ENCODE peak calls at places on chromosomes 5 and 9, in eight cellular contexts. One of them, this sample, is unnamed.

GRCh38 chr9:91546574-91546973 is 122.9 kb upstream of the NFIL3 start:
- DNase-seq in EH: peak; percentile 64
- DNase-seq in Caki2: no peak
- DNase-seq in NCI-H748 treated with DMSO at 0.1 percent for 48 hours: no peak
- DNase-seq in GM04503: no peak
- DNase-seq in activated CD8-positive, alpha-beta T cell treated with anti-CD3 and anti-CD28 coated beads, Interleukin-2, amount 10 ng/mL, durations not matched to agents 7 days and 5 days: no peak
- DNase-seq in fibroblast of the aortic adventitia: peak; percentile 53
- DNase-seq in psoas muscle: no peak
- DNase-seq in this sample: peak; percentile 32

GRCh38 chr9:95595780-95596179 is 79.0 kb upstream of the PTCH1 start:
- DNase-seq in EH: no peak
- DNase-seq in fibroblast of the aortic adventitia: no peak
- DNase-seq in Caki2: no peak
- DNase-seq in NCI-H748 treated with DMSO at 0.1 percent for 48 hours: no peak
- DNase-seq in GM04503: no peak
- DNase-seq in activated CD8-positive, alpha-beta T cell treated with anti-CD3 and anti-CD28 coated beads, Interleukin-2, amount 10 ng/mL, durations not matched to agents 7 days and 5 days: no peak
- DNase-seq in psoas muscle: no peak
- DNase-seq in this sample: no peak

GRCh38 chr5:10912435-10912834 is 151.4 kb upstream of the DAP start:
- DNase-seq in activated CD8-positive, alpha-beta T cell treated with anti-CD3 and anti-CD28 coated beads, Interleukin-2, amount 10 ng/mL, durations not matched to agents 7 days and 5 days: no peak
- DNase-seq in psoas muscle: no peak
- DNase-seq in GM04503: no peak
- DNase-seq in Caki2: no peak
- DNase-seq in NCI-H748 treated with DMSO at 0.1 percent for 48 hours: no peak
- DNase-seq in fibroblast of the aortic adventitia: no peak
- DNase-seq in EH: no peak
- DNase-seq in this sample: no peak

GRCh38 chr5:126348855-126349635 is 74.2 kb upstream of the GRAMD2B start:
- DNase-seq in GM04503: no peak
- DNase-seq in Caki2: no peak
- DNase-seq in NCI-H748 treated with DMSO at 0.1 percent for 48 hours: peak; percentile 73
- DNase-seq in EH: no peak
- DNase-seq in activated CD8-positive, alpha-beta T cell treated with anti-CD3 and anti-CD28 coated beads, Interleukin-2, amount 10 ng/mL, durations not matched to agents 7 days and 5 days: no peak
- DNase-seq in fibroblast of the aortic adventitia: peak; percentile 63
- DNase-seq in psoas muscle: no peak
- DNase-seq in this sample: no peak

GRCh38 chr9:93670208-93671029 is 94.0 kb downstream of the PHF2 start:
- DNase-seq in fibroblast of the aortic adventitia: peak; percentile 27
- DNase-seq in EH: peak; percentile 57
- DNase-seq in activated CD8-positive, alpha-beta T cell treated with anti-CD3 and anti-CD28 coated beads, Interleukin-2, amount 10 ng/mL, durations not matched to agents 7 days and 5 days: no peak
- DNase-seq in Caki2: no peak
- DNase-seq in NCI-H748 treated with DMSO at 0.1 percent for 48 hours: no peak
- DNase-seq in psoas muscle: peak; percentile 57
- DNase-seq in GM04503: no peak
- DNase-seq in this sample: peak; percentile 32

GRCh38 chr5:55850839-55851674 is at the start of gene IL31RA:
- DNase-seq in EH: peak; percentile 87
- DNase-seq in fibroblast of the aortic adventitia: peak; percentile 75
- DNase-seq in psoas muscle: no peak
- DNase-seq in Caki2: peak; percentile 14
- DNase-seq in NCI-H748 treated with DMSO at 0.1 percent for 48 hours: no peak
- DNase-seq in GM04503: peak; percentile 50
- DNase-seq in activated CD8-positive, alpha-beta T cell treated with anti-CD3 and anti-CD28 coated beads, Interleukin-2, amount 10 ng/mL, durations not matched to agents 7 days and 5 days: no peak
- DNase-seq in this sample: peak; percentile 90

GRCh38 chr5:66527478-66527877 is 68.7 kb upstream of the MAST4 start:
- DNase-seq in fibroblast of the aortic adventitia: peak; percentile 25
- DNase-seq in activated CD8-positive, alpha-beta T cell treated with anti-CD3 and anti-CD28 coated beads, Interleukin-2, amount 10 ng/mL, durations not matched to agents 7 days and 5 days: no peak
- DNase-seq in NCI-H748 treated with DMSO at 0.1 percent for 48 hours: no peak
- DNase-seq in GM04503: no peak
- DNase-seq in EH: no peak
- DNase-seq in psoas muscle: no peak
- DNase-seq in Caki2: no peak
- DNase-seq in this sample: no peak

GRCh38 chr5:136905571-136905970 is 540.2 kb upstream of the TRPC7 start:
- DNase-seq in psoas muscle: no peak
- DNase-seq in activated CD8-positive, alpha-beta T cell treated with anti-CD3 and anti-CD28 coated beads, Interleukin-2, amount 10 ng/mL, durations not matched to agents 7 days and 5 days: no peak
- DNase-seq in NCI-H748 treated with DMSO at 0.1 percent for 48 hours: no peak
- DNase-seq in EH: peak; percentile 2
- DNase-seq in Caki2: no peak
- DNase-seq in fibroblast of the aortic adventitia: no peak
- DNase-seq in GM04503: no peak
- DNase-seq in this sample: no peak

GRCh38 chr9:136268776-136269175 is 23.2 kb upstream of the QSOX2 start:
- DNase-seq in psoas muscle: no peak
- DNase-seq in NCI-H748 treated with DMSO at 0.1 percent for 48 hours: no peak
- DNase-seq in EH: no peak
- DNase-seq in Caki2: no peak
- DNase-seq in activated CD8-positive, alpha-beta T cell treated with anti-CD3 and anti-CD28 coated beads, Interleukin-2, amount 10 ng/mL, durations not matched to agents 7 days and 5 days: no peak
- DNase-seq in fibroblast of the aortic adventitia: no peak
- DNase-seq in GM04503: no peak
- DNase-seq in this sample: no peak

GRCh38 chr5:137896560-137896959 is 7.3 kb downstream of the PKD2L2 start:
- DNase-seq in activated CD8-positive, alpha-beta T cell treated with anti-CD3 and anti-CD28 coated beads, Interleukin-2, amount 10 ng/mL, durations not matched to agents 7 days and 5 days: no peak
- DNase-seq in GM04503: no peak
- DNase-seq in psoas muscle: no peak
- DNase-seq in fibroblast of the aortic adventitia: no peak
- DNase-seq in NCI-H748 treated with DMSO at 0.1 percent for 48 hours: no peak
- DNase-seq in Caki2: no peak
- DNase-seq in EH: no peak
- DNase-seq in this sample: no peak

GRCh38 chr5:179307006-179307800 is 38.1 kb downstream of the ADAMTS2 start:
- DNase-seq in GM04503: no peak
- DNase-seq in EH: peak; percentile 86
- DNase-seq in psoas muscle: peak; percentile 45
- DNase-seq in activated CD8-positive, alpha-beta T cell treated with anti-CD3 and anti-CD28 coated beads, Interleukin-2, amount 10 ng/mL, durations not matched to agents 7 days and 5 days: no peak
- DNase-seq in NCI-H748 treated with DMSO at 0.1 percent for 48 hours: no peak
- DNase-seq in Caki2: no peak
- DNase-seq in fibroblast of the aortic adventitia: no peak
- DNase-seq in this sample: no peak

GRCh38 chr5:138974227-138975063 is 99.3 kb upstream of the LRRTM2 start:
- DNase-seq in fibroblast of the aortic adventitia: peak; percentile 92
- DNase-seq in EH: no peak
- DNase-seq in psoas muscle: no peak
- DNase-seq in NCI-H748 treated with DMSO at 0.1 percent for 48 hours: no peak
- DNase-seq in GM04503: peak; percentile 50
- DNase-seq in Caki2: no peak
- DNase-seq in activated CD8-positive, alpha-beta T cell treated with anti-CD3 and anti-CD28 coated beads, Interleukin-2, amount 10 ng/mL, durations not matched to agents 7 days and 5 days: no peak
- DNase-seq in this sample: no peak

GRCh38 chr5:109407913-109408312 is 1.9 kb downstream of the PJA2 start:
- DNase-seq in GM04503: no peak
- DNase-seq in fibroblast of the aortic adventitia: no peak
- DNase-seq in EH: no peak
- DNase-seq in Caki2: no peak
- DNase-seq in psoas muscle: no peak
- DNase-seq in activated CD8-positive, alpha-beta T cell treated with anti-CD3 and anti-CD28 coated beads, Interleukin-2, amount 10 ng/mL, durations not matched to agents 7 days and 5 days: no peak
- DNase-seq in NCI-H748 treated with DMSO at 0.1 percent for 48 hours: no peak
- DNase-seq in this sample: no peak

GRCh38 chr5:66807743-66808142 is 211.6 kb downstream of the MAST4 start:
- DNase-seq in psoas muscle: no peak
- DNase-seq in NCI-H748 treated with DMSO at 0.1 percent for 48 hours: peak; percentile 23
- DNase-seq in Caki2: peak; percentile 49
- DNase-seq in EH: peak; percentile 57
- DNase-seq in fibroblast of the aortic adventitia: peak; percentile 65
- DNase-seq in activated CD8-positive, alpha-beta T cell treated with anti-CD3 and anti-CD28 coated beads, Interleukin-2, amount 10 ng/mL, durations not matched to agents 7 days and 5 days: no peak
- DNase-seq in GM04503: no peak
- DNase-seq in this sample: peak; percentile 76

GRCh38 chr5:68406767-68407232 is 191.2 kb downstream of the PIK3R1 start:
- DNase-seq in EH: no peak
- DNase-seq in psoas muscle: no peak
- DNase-seq in GM04503: no peak
- DNase-seq in NCI-H748 treated with DMSO at 0.1 percent for 48 hours: peak; percentile 32
- DNase-seq in activated CD8-positive, alpha-beta T cell treated with anti-CD3 and anti-CD28 coated beads, Interleukin-2, amount 10 ng/mL, durations not matched to agents 7 days and 5 days: peak; percentile 40
- DNase-seq in Caki2: no peak
- DNase-seq in fibroblast of the aortic adventitia: no peak
- DNase-seq in this sample: no peak

GRCh38 chr9:122016789-122017188 is 76.3 kb downstream of the TTLL11 start:
- DNase-seq in GM04503: no peak
- DNase-seq in activated CD8-positive, alpha-beta T cell treated with anti-CD3 and anti-CD28 coated beads, Interleukin-2, amount 10 ng/mL, durations not matched to agents 7 days and 5 days: no peak
- DNase-seq in fibroblast of the aortic adventitia: peak; percentile 15
- DNase-seq in NCI-H748 treated with DMSO at 0.1 percent for 48 hours: no peak
- DNase-seq in EH: peak; percentile 51
- DNase-seq in psoas muscle: no peak
- DNase-seq in Caki2: no peak
- DNase-seq in this sample: no peak

GRCh38 chr5:154858972-154859950 is 834 bp downstream of the CNOT8 start:
- DNase-seq in GM04503: no peak
- DNase-seq in EH: peak; percentile 37
- DNase-seq in Caki2: peak; percentile 52
- DNase-seq in fibroblast of the aortic adventitia: peak; percentile 22
- DNase-seq in psoas muscle: no peak
- DNase-seq in activated CD8-positive, alpha-beta T cell treated with anti-CD3 and anti-CD28 coated beads, Interleukin-2, amount 10 ng/mL, durations not matched to agents 7 days and 5 days: peak; percentile 36
- DNase-seq in NCI-H748 treated with DMSO at 0.1 percent for 48 hours: no peak
- DNase-seq in this sample: peak; percentile 10

GRCh38 chr9:17810728-17811634 is 232.1 kb downstream of the SH3GL2 start:
- DNase-seq in fibroblast of the aortic adventitia: peak; percentile 80
- DNase-seq in Caki2: no peak
- DNase-seq in NCI-H748 treated with DMSO at 0.1 percent for 48 hours: peak; percentile 43
- DNase-seq in EH: peak; percentile 61
- DNase-seq in GM04503: peak; percentile 8
- DNase-seq in activated CD8-positive, alpha-beta T cell treated with anti-CD3 and anti-CD28 coated beads, Interleukin-2, amount 10 ng/mL, durations not matched to agents 7 days and 5 days: peak; percentile 61
- DNase-seq in psoas muscle: no peak
- DNase-seq in this sample: peak; percentile 40

GRCh38 chr9:91273853-91274552 is 87.7 kb downstream of the AUH start:
- DNase-seq in GM04503: no peak
- DNase-seq in psoas muscle: no peak
- DNase-seq in Caki2: peak; percentile 33
- DNase-seq in NCI-H748 treated with DMSO at 0.1 percent for 48 hours: no peak
- DNase-seq in activated CD8-positive, alpha-beta T cell treated with anti-CD3 and anti-CD28 coated beads, Interleukin-2, amount 10 ng/mL, durations not matched to agents 7 days and 5 days: no peak
- DNase-seq in EH: peak; percentile 60
- DNase-seq in fibroblast of the aortic adventitia: peak; percentile 45
- DNase-seq in this sample: peak; percentile 70

GRCh38 chr9:110351009-110351467 is 13.4 kb upstream of the TXNDC8 start:
- DNase-seq in GM04503: peak; percentile 45
- DNase-seq in fibroblast of the aortic adventitia: peak; percentile 90
- DNase-seq in EH: peak; percentile 96
- DNase-seq in NCI-H748 treated with DMSO at 0.1 percent for 48 hours: no peak
- DNase-seq in activated CD8-positive, alpha-beta T cell treated with anti-CD3 and anti-CD28 coated beads, Interleukin-2, amount 10 ng/mL, durations not matched to agents 7 days and 5 days: no peak
- DNase-seq in Caki2: peak; percentile 69
- DNase-seq in psoas muscle: no peak
- DNase-seq in this sample: peak; percentile 88

GRCh38 chr5:156386976-156387375 is 60.0 kb downstream of the SGCD start:
- DNase-seq in EH: no peak
- DNase-seq in psoas muscle: no peak
- DNase-seq in fibroblast of the aortic adventitia: no peak
- DNase-seq in Caki2: no peak
- DNase-seq in GM04503: no peak
- DNase-seq in NCI-H748 treated with DMSO at 0.1 percent for 48 hours: no peak
- DNase-seq in activated CD8-positive, alpha-beta T cell treated with anti-CD3 and anti-CD28 coated beads, Interleukin-2, amount 10 ng/mL, durations not matched to agents 7 days and 5 days: no peak
- DNase-seq in this sample: no peak

GRCh38 chr9:114220129-114220541 is 64.8 kb downstream of the COL27A1 start:
- DNase-seq in GM04503: no peak
- DNase-seq in psoas muscle: no peak
- DNase-seq in NCI-H748 treated with DMSO at 0.1 percent for 48 hours: no peak
- DNase-seq in fibroblast of the aortic adventitia: no peak
- DNase-seq in activated CD8-positive, alpha-beta T cell treated with anti-CD3 and anti-CD28 coated beads, Interleukin-2, amount 10 ng/mL, durations not matched to agents 7 days and 5 days: no peak
- DNase-seq in EH: peak; percentile 89
- DNase-seq in Caki2: no peak
- DNase-seq in this sample: no peak

GRCh38 chr9:33480976-33481375 is 7.3 kb upstream of the NOL6 start:
- DNase-seq in fibroblast of the aortic adventitia: no peak
- DNase-seq in EH: no peak
- DNase-seq in GM04503: no peak
- DNase-seq in NCI-H748 treated with DMSO at 0.1 percent for 48 hours: no peak
- DNase-seq in activated CD8-positive, alpha-beta T cell treated with anti-CD3 and anti-CD28 coated beads, Interleukin-2, amount 10 ng/mL, durations not matched to agents 7 days and 5 days: no peak
- DNase-seq in Caki2: no peak
- DNase-seq in psoas muscle: no peak
- DNase-seq in this sample: no peak

GRCh38 chr9:124133752-124134151 is 122.2 kb downstream of the LHX2 start:
- DNase-seq in activated CD8-positive, alpha-beta T cell treated with anti-CD3 and anti-CD28 coated beads, Interleukin-2, amount 10 ng/mL, durations not matched to agents 7 days and 5 days: peak; percentile 34
- DNase-seq in NCI-H748 treated with DMSO at 0.1 percent for 48 hours: no peak
- DNase-seq in GM04503: no peak
- DNase-seq in Caki2: no peak
- DNase-seq in EH: peak; percentile 46
- DNase-seq in fibroblast of the aortic adventitia: peak; percentile 44
- DNase-seq in psoas muscle: no peak
- DNase-seq in this sample: no peak

GRCh38 chr9:76886318-76886717 is 19.6 kb downstream of the PRUNE2 start:
- DNase-seq in activated CD8-positive, alpha-beta T cell treated with anti-CD3 and anti-CD28 coated beads, Interleukin-2, amount 10 ng/mL, durations not matched to agents 7 days and 5 days: no peak
- DNase-seq in NCI-H748 treated with DMSO at 0.1 percent for 48 hours: no peak
- DNase-seq in GM04503: no peak
- DNase-seq in fibroblast of the aortic adventitia: no peak
- DNase-seq in Caki2: no peak
- DNase-seq in psoas muscle: no peak
- DNase-seq in EH: no peak
- DNase-seq in this sample: no peak

GRCh38 chr5:141695627-141696180 is 13.7 kb upstream of the ARAP3 start:
- DNase-seq in NCI-H748 treated with DMSO at 0.1 percent for 48 hours: no peak
- DNase-seq in GM04503: no peak
- DNase-seq in EH: peak; percentile 54
- DNase-seq in activated CD8-positive, alpha-beta T cell treated with anti-CD3 and anti-CD28 coated beads, Interleukin-2, amount 10 ng/mL, durations not matched to agents 7 days and 5 days: no peak
- DNase-seq in fibroblast of the aortic adventitia: no peak
- DNase-seq in Caki2: peak; percentile 75
- DNase-seq in psoas muscle: no peak
- DNase-seq in this sample: peak; percentile 58

GRCh38 chr5:80105698-80106439 is 70.7 kb downstream of the THBS4 start:
- DNase-seq in GM04503: no peak
- DNase-seq in activated CD8-positive, alpha-beta T cell treated with anti-CD3 and anti-CD28 coated beads, Interleukin-2, amount 10 ng/mL, durations not matched to agents 7 days and 5 days: no peak
- DNase-seq in NCI-H748 treated with DMSO at 0.1 percent for 48 hours: no peak
- DNase-seq in fibroblast of the aortic adventitia: no peak
- DNase-seq in EH: no peak
- DNase-seq in psoas muscle: no peak
- DNase-seq in Caki2: no peak
- DNase-seq in this sample: no peak

GRCh38 chr9:70987986-70988385 is 133.4 kb downstream of the TRPM3 start:
- DNase-seq in EH: peak; percentile 88
- DNase-seq in psoas muscle: no peak
- DNase-seq in activated CD8-positive, alpha-beta T cell treated with anti-CD3 and anti-CD28 coated beads, Interleukin-2, amount 10 ng/mL, durations not matched to agents 7 days and 5 days: no peak
- DNase-seq in NCI-H748 treated with DMSO at 0.1 percent for 48 hours: no peak
- DNase-seq in Caki2: no peak
- DNase-seq in fibroblast of the aortic adventitia: peak; percentile 95
- DNase-seq in GM04503: peak; percentile 76
- DNase-seq in this sample: no peak

GRCh38 chr5:137304227-137304874 is 194.8 kb downstream of the SPOCK1 start:
- DNase-seq in GM04503: no peak
- DNase-seq in activated CD8-positive, alpha-beta T cell treated with anti-CD3 and anti-CD28 coated beads, Interleukin-2, amount 10 ng/mL, durations not matched to agents 7 days and 5 days: no peak
- DNase-seq in NCI-H748 treated with DMSO at 0.1 percent for 48 hours: peak; percentile 61
- DNase-seq in fibroblast of the aortic adventitia: no peak
- DNase-seq in psoas muscle: no peak
- DNase-seq in EH: no peak
- DNase-seq in Caki2: no peak
- DNase-seq in this sample: no peak